ENCODE peak calls at places on chromosome 19, in four cellular contexts. One of them, this sample, is unnamed.

GRCh38 chr19:33502991-33503790 is 18.4 kb downstream of the PEPD start:
- DNase-seq in bronchial epithelial cell: no peak
- DNase-seq in gastrocnemius medialis: no peak
- DNase-seq in left ventricle myocardium inferior: no peak
- DNase-seq in this sample: no peak

GRCh38 chr19:42175952-42176648 is 41.4 kb downstream of the DEDD2 start:
- DNase-seq in bronchial epithelial cell: no peak
- DNase-seq in gastrocnemius medialis: no peak
- DNase-seq in left ventricle myocardium inferior: no peak
- DNase-seq in this sample: no peak

GRCh38 chr19:38769635-38770211 is 3.6 kb downstream of the LGALS7 start:
- DNase-seq in bronchial epithelial cell: peak; percentile 68
- DNase-seq in gastrocnemius medialis: peak; percentile 64
- DNase-seq in left ventricle myocardium inferior: peak; percentile 92
- DNase-seq in this sample: peak; percentile 26

GRCh38 chr19:52987221-52987620 is 24.5 kb upstream of the ZNF816 start:
- DNase-seq in bronchial epithelial cell: no peak
- DNase-seq in gastrocnemius medialis: no peak
- DNase-seq in left ventricle myocardium inferior: no peak
- DNase-seq in this sample: no peak

GRCh38 chr19:47618771-47619170 is 9.8 kb downstream of the BICRA start:
- DNase-seq in bronchial epithelial cell: no peak
- DNase-seq in gastrocnemius medialis: peak; percentile 75
- DNase-seq in left ventricle myocardium inferior: peak; percentile 83
- DNase-seq in this sample: no peak

GRCh38 chr19:52993342-52994178 is 20.2 kb upstream of the ERVV-1 start:
- DNase-seq in bronchial epithelial cell: peak; percentile 53
- DNase-seq in gastrocnemius medialis: peak; percentile 17
- DNase-seq in left ventricle myocardium inferior: peak; percentile 75
- DNase-seq in this sample: no peak

GRCh38 chr19:46487802-46488445 is 7.7 kb downstream of the PNMA8B start:
- DNase-seq in bronchial epithelial cell: peak; percentile 31
- DNase-seq in gastrocnemius medialis: peak; percentile 51
- DNase-seq in left ventricle myocardium inferior: peak; percentile 76
- DNase-seq in this sample: peak; percentile 74

GRCh38 chr19:23771761-23772667 is 13.3 kb upstream of the ZNF681 start:
- DNase-seq in bronchial epithelial cell: peak; percentile 51
- DNase-seq in gastrocnemius medialis: no peak
- DNase-seq in left ventricle myocardium inferior: no peak
- DNase-seq in this sample: no peak

GRCh38 chr19:53662209-53662608 is 30.4 kb downstream of the DPRX start:
- DNase-seq in bronchial epithelial cell: no peak
- DNase-seq in gastrocnemius medialis: no peak
- DNase-seq in left ventricle myocardium inferior: no peak
- DNase-seq in this sample: no peak

GRCh38 chr19:13463296-13463695 is 43.0 kb downstream of the CACNA1A start:
- DNase-seq in bronchial epithelial cell: no peak
- DNase-seq in gastrocnemius medialis: no peak
- DNase-seq in left ventricle myocardium inferior: no peak
- DNase-seq in this sample: peak; percentile 44

GRCh38 chr19:33376423-33376822 is 2.9 kb downstream of the CEBPG start:
- DNase-seq in bronchial epithelial cell: peak; percentile 90
- DNase-seq in gastrocnemius medialis: no peak
- DNase-seq in left ventricle myocardium inferior: peak; percentile 80
- DNase-seq in this sample: peak; percentile 93

GRCh38 chr19:58559275-58560006 is 1.0 kb upstream of the UBE2M start:
- DNase-seq in bronchial epithelial cell: peak; percentile 70
- DNase-seq in gastrocnemius medialis: peak; percentile 91
- DNase-seq in left ventricle myocardium inferior: peak; percentile 90
- DNase-seq in this sample: peak; percentile 95

GRCh38 chr19:11390933-11391680 is 7.0 kb upstream of the EPOR start:
- DNase-seq in bronchial epithelial cell: no peak
- DNase-seq in gastrocnemius medialis: no peak
- DNase-seq in left ventricle myocardium inferior: no peak
- DNase-seq in this sample: no peak

GRCh38 chr19:18433039-18433691 is 4.8 kb downstream of the ISYNA1 start:
- DNase-seq in bronchial epithelial cell: no peak
- DNase-seq in gastrocnemius medialis: no peak
- DNase-seq in left ventricle myocardium inferior: no peak
- DNase-seq in this sample: no peak

GRCh38 chr19:46373573-46374359 is 26.9 kb downstream of the PPP5C start:
- DNase-seq in bronchial epithelial cell: peak; percentile 98
- DNase-seq in gastrocnemius medialis: no peak
- DNase-seq in left ventricle myocardium inferior: peak; percentile 85
- DNase-seq in this sample: peak; percentile 100

GRCh38 chr19:52138614-52139290 is 986 bp downstream of the ZNF616 start:
- DNase-seq in bronchial epithelial cell: peak; percentile 5
- DNase-seq in gastrocnemius medialis: peak; percentile 3
- DNase-seq in left ventricle myocardium inferior: no peak
- DNase-seq in this sample: peak; percentile 35

GRCh38 chr19:30217461-30217860 is 154.7 kb upstream of the ZNF536 start:
- DNase-seq in bronchial epithelial cell: no peak
- DNase-seq in gastrocnemius medialis: no peak
- DNase-seq in left ventricle myocardium inferior: no peak
- DNase-seq in this sample: no peak

GRCh38 chr19:39130337-39131254 is 5.0 kb downstream of the PAK4 start:
- DNase-seq in bronchial epithelial cell: no peak
- DNase-seq in gastrocnemius medialis: no peak
- DNase-seq in left ventricle myocardium inferior: no peak
- DNase-seq in this sample: no peak

GRCh38 chr19:39497850-39498261 is 891 bp upstream of the DLL3 start:
- DNase-seq in bronchial epithelial cell: no peak
- DNase-seq in gastrocnemius medialis: no peak
- DNase-seq in left ventricle myocardium inferior: no peak
- DNase-seq in this sample: no peak

GRCh38 chr19:5031231-5032100 is 62.6 kb downstream of the KDM4B start:
- DNase-seq in bronchial epithelial cell: peak; percentile 48
- DNase-seq in gastrocnemius medialis: peak; percentile 61
- DNase-seq in left ventricle myocardium inferior: peak; percentile 84
- DNase-seq in this sample: peak; percentile 82

GRCh38 chr19:16244091-16244490 is 46.4 kb downstream of the AP1M1 start:
- DNase-seq in bronchial epithelial cell: no peak
- DNase-seq in gastrocnemius medialis: no peak
- DNase-seq in left ventricle myocardium inferior: no peak
- DNase-seq in this sample: no peak

GRCh38 chr19:31066385-31066784 is 282.9 kb downstream of the TSHZ3 start:
- DNase-seq in bronchial epithelial cell: peak; percentile 86
- DNase-seq in gastrocnemius medialis: no peak
- DNase-seq in left ventricle myocardium inferior: no peak
- DNase-seq in this sample: peak; percentile 66

GRCh38 chr19:7942981-7943443 is 454 bp downstream of the TIMM44 start:
- DNase-seq in bronchial epithelial cell: no peak
- DNase-seq in gastrocnemius medialis: no peak
- DNase-seq in left ventricle myocardium inferior: no peak
- DNase-seq in this sample: no peak

GRCh38 chr19:22945560-22945959 is 57.4 kb downstream of the ZNF728 start:
- DNase-seq in bronchial epithelial cell: no peak
- DNase-seq in gastrocnemius medialis: no peak
- DNase-seq in left ventricle myocardium inferior: no peak
- DNase-seq in this sample: peak; percentile 38

GRCh38 chr19:32622002-32622401 is 41.0 kb downstream of the PDCD5 start:
- DNase-seq in bronchial epithelial cell: no peak
- DNase-seq in gastrocnemius medialis: no peak
- DNase-seq in left ventricle myocardium inferior: no peak
- DNase-seq in this sample: no peak

GRCh38 chr19:41904118-41904870 is 21.3 kb downstream of the ARHGEF1 start:
- DNase-seq in bronchial epithelial cell: peak; percentile 63
- DNase-seq in gastrocnemius medialis: no peak
- DNase-seq in left ventricle myocardium inferior: no peak
- DNase-seq in this sample: no peak

GRCh38 chr19:14383898-14384669 is 2.8 kb downstream of the ADGRE5 start:
- DNase-seq in bronchial epithelial cell: peak; percentile 40
- DNase-seq in gastrocnemius medialis: peak; percentile 27
- DNase-seq in left ventricle myocardium inferior: no peak
- DNase-seq in this sample: peak; percentile 50

GRCh38 chr19:5526691-5527090 is 41.1 kb downstream of the TINCR start:
- DNase-seq in bronchial epithelial cell: no peak
- DNase-seq in gastrocnemius medialis: no peak
- DNase-seq in left ventricle myocardium inferior: no peak
- DNase-seq in this sample: no peak

GRCh38 chr19:47798904-47799266 is 5.5 kb downstream of the TPRX1 start:
- DNase-seq in bronchial epithelial cell: no peak
- DNase-seq in gastrocnemius medialis: no peak
- DNase-seq in left ventricle myocardium inferior: no peak
- DNase-seq in this sample: no peak

GRCh38 chr19:39795001-39795400 is 16.3 kb downstream of the LEUTX start:
- DNase-seq in bronchial epithelial cell: no peak
- DNase-seq in gastrocnemius medialis: no peak
- DNase-seq in left ventricle myocardium inferior: no peak
- DNase-seq in this sample: no peak

GRCh38 chr19:10113964-10114650 is 2.6 kb downstream of the P2RY11 start:
- DNase-seq in bronchial epithelial cell: no peak
- DNase-seq in gastrocnemius medialis: no peak
- DNase-seq in left ventricle myocardium inferior: no peak
- DNase-seq in this sample: no peak

GRCh38 chr19:14116525-14116917 is 1.0 kb downstream of the PRKACA start:
- DNase-seq in bronchial epithelial cell: no peak
- DNase-seq in gastrocnemius medialis: no peak
- DNase-seq in left ventricle myocardium inferior: no peak
- DNase-seq in this sample: no peak

GRCh38 chr19:17294051-17294891 is 9.0 kb downstream of the ABHD8 start:
- DNase-seq in bronchial epithelial cell: no peak
- DNase-seq in gastrocnemius medialis: no peak
- DNase-seq in left ventricle myocardium inferior: no peak
- DNase-seq in this sample: peak; percentile 67

GRCh38 chr19:4636761-4637160 is 2.6 kb upstream of the TNFAIP8L1 start:
- DNase-seq in bronchial epithelial cell: no peak
- DNase-seq in gastrocnemius medialis: no peak
- DNase-seq in left ventricle myocardium inferior: no peak
- DNase-seq in this sample: no peak

GRCh38 chr19:39408392-39409206 is 2.0 kb downstream of the ZFP36 start:
- DNase-seq in bronchial epithelial cell: peak; percentile 65
- DNase-seq in gastrocnemius medialis: peak; percentile 67
- DNase-seq in left ventricle myocardium inferior: no peak
- DNase-seq in this sample: peak; percentile 77

GRCh38 chr19:35140898-35141626 is 2.0 kb upstream of the FXYD7 start:
- DNase-seq in bronchial epithelial cell: peak; percentile 81
- DNase-seq in gastrocnemius medialis: peak; percentile 92
- DNase-seq in left ventricle myocardium inferior: peak; percentile 92
- DNase-seq in this sample: peak; percentile 93
- TF ChIP-seq CTCF in bronchial epithelial cell: peak; percentile 76
- TF ChIP-seq CTCF in gastrocnemius medialis: peak; percentile 54
- TF ChIP-seq CTCF in left ventricle myocardium inferior: peak; percentile 50
- TF ChIP-seq CTCF in this sample: peak; percentile 57

DNA sequence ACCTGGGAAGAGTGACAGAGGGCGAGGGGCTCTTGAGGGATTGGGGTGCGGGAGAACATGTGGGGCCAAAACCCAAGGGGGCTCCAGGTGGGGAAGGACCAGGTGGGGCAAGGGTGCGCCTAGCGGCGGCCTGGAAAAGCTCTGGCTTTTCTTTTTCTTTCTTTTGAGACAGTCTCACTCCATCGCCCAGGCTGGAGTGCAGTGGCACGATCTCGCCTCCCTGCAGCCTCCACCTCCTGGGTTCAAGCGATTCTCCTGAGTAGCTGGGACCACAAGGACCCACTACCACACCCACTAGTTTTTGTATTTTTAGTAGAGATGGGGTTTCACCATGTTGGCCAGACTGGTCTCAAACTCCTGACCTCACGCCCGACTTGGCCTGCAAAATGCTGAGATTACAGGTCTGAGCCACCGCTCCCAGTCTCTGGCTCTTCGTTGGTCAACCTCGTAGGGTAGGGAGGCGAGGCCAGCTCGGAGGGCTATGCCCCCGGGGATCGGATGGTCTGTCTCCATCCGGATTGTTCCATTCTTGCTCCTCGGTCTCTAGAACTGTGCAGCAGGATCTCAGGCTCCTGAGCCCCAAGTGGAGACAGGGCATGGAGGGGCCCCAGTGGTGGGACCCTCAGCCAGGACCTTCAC is 3.7 kb downstream of the GADD45B start:
- DNase-seq in bronchial epithelial cell: no peak
- DNase-seq in gastrocnemius medialis: no peak
- DNase-seq in left ventricle myocardium inferior: no peak
- DNase-seq in this sample: no peak
- TF ChIP-seq CTCF in bronchial epithelial cell: peak; percentile 55
- TF ChIP-seq CTCF in gastrocnemius medialis: no peak
- TF ChIP-seq CTCF in left ventricle myocardium inferior: no peak
- TF ChIP-seq CTCF in this sample: no peak

GRCh38 chr19:1259873-1260748 is 9.0 kb upstream of the CIRBP start:
- DNase-seq in bronchial epithelial cell: peak; percentile 68
- DNase-seq in gastrocnemius medialis: no peak
- DNase-seq in left ventricle myocardium inferior: no peak
- DNase-seq in this sample: peak; percentile 68

GRCh38 chr19:1261863-1262686 is 7.1 kb upstream of the CIRBP start:
- DNase-seq in bronchial epithelial cell: no peak
- DNase-seq in gastrocnemius medialis: no peak
- DNase-seq in left ventricle myocardium inferior: peak; percentile 64
- DNase-seq in this sample: peak; percentile 90

GRCh38 chr19:1262687-1263123 is 6.4 kb upstream of the CIRBP start:
- DNase-seq in bronchial epithelial cell: no peak
- DNase-seq in gastrocnemius medialis: no peak
- DNase-seq in left ventricle myocardium inferior: no peak
- DNase-seq in this sample: no peak

GRCh38 chr19:1260749-1261511 is 8.2 kb upstream of the CIRBP start:
- DNase-seq in bronchial epithelial cell: peak; percentile 86
- DNase-seq in gastrocnemius medialis: peak; percentile 94
- DNase-seq in left ventricle myocardium inferior: peak; percentile 97
- DNase-seq in this sample: peak; percentile 96

GRCh38 chr19:1261512-1261862 is 7.6 kb upstream of the CIRBP start:
- DNase-seq in bronchial epithelial cell: no peak
- DNase-seq in gastrocnemius medialis: no peak
- DNase-seq in left ventricle myocardium inferior: no peak
- DNase-seq in this sample: no peak
- TF ChIP-seq CTCF in bronchial epithelial cell: peak; percentile 13
- TF ChIP-seq CTCF in gastrocnemius medialis: peak; percentile 36
- TF ChIP-seq CTCF in left ventricle myocardium inferior: peak; percentile 11
- TF ChIP-seq CTCF in this sample: peak; percentile 10

GRCh38 chr19:45178262-45179062 is at the start of gene BLOC1S3:
- DNase-seq in bronchial epithelial cell: peak; percentile 100
- DNase-seq in gastrocnemius medialis: peak; percentile 100
- DNase-seq in left ventricle myocardium inferior: peak; percentile 100
- DNase-seq in this sample: peak; percentile 100
- TF ChIP-seq CTCF in bronchial epithelial cell: peak; percentile 50
- TF ChIP-seq CTCF in gastrocnemius medialis: peak; percentile 2
- TF ChIP-seq CTCF in left ventricle myocardium inferior: peak; percentile 54
- TF ChIP-seq CTCF in this sample: no peak

DNA sequence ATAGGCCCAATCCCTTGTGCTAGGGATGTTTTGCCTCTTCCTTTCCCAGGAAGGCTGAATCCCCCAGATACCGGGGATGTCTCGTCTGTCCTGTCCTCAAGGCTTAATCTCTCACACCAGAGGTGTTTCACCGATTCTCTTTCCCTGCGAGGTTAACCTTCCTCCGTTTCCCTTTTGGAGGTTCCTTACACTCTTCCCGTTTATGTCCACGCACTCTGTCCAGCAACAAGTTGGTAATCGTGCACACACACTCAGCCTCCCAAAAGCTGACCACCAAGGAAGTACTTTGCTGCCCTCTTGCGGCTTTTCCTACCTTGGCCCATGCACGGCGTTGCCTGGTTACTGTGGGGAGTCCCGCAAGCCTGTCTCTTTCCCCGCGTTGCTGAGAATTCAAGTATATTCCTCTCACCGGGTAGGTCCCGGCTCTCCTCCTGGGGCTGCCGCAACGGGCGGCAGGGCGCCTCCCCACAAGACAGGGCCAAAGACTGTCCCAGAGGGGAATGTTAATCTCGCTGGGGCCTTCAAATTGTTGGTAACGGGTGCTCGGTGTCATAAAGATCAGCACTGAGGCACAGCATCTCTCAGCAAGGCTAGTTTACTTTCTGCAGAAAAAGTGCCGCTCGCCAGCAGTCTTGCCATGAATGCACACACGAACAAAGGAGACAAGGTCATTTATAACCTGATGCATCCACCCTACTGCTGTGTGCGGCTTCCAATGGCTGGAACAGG is 36.7 kb upstream of the CD177 start:
- DNase-seq in bronchial epithelial cell: peak; percentile 28
- DNase-seq in gastrocnemius medialis: no peak
- DNase-seq in left ventricle myocardium inferior: no peak
- DNase-seq in this sample: peak; percentile 75
- TF ChIP-seq CTCF in bronchial epithelial cell: peak; percentile 50
- TF ChIP-seq CTCF in gastrocnemius medialis: no peak
- TF ChIP-seq CTCF in left ventricle myocardium inferior: no peak
- TF ChIP-seq CTCF in this sample: peak; percentile 44